ENCODE peak calls at places on chromosome 9, in seven cellular contexts. M is neural progenitor cell, D is IMR-90, V is OCI-LY7, E is H9, W is H1, K is mammary epithelial cell. P is an unnamed sample.
A peak's percentile ranks its signal among the peaks of the same experiment; 100 is the strongest.

GRCh38 chr9:94603259-94603776 is 9.7 kb upstream of the FBP2 start:
- DNase-seq in M (peak; percentile 88), D (peak; percentile 61), V (peak; percentile 84), E (peak; percentile 91), W (peak; percentile 64), K (peak; percentile 70), P (peak; percentile 45)

GRCh38 chr9:20364954-20365353 is 257.3 kb downstream of the MLLT3 start:
- DNase-seq in M (peak; percentile 32), D (no peak), V (no peak), E (no peak), W (no peak), K (no peak), P (no peak)

GRCh38 chr9:112971415-112971814 is 40.6 kb downstream of the ZNF883 start:
- DNase-seq in M (peak; percentile 54), D (peak; percentile 1), V (peak; percentile 39), E (peak; percentile 57), W (peak; percentile 3), K (peak; percentile 11), P (peak; percentile 13)

GRCh38 chr9:93974151-93974550 is 19.0 kb upstream of the BARX1 start:
- DNase-seq in M (no peak), D (no peak), V (no peak), E (no peak), W (no peak), K (no peak), P (no peak)

GRCh38 chr9:32550046-32550608 is 2.0 kb upstream of the SMIM27 start:
- DNase-seq in M (peak; percentile 33), D (peak; percentile 53), V (peak; percentile 9), E (no peak), W (no peak), K (peak; percentile 22), P (no peak)

GRCh38 chr9:107809859-107810492 is 320.4 kb upstream of the KLF4 start:
- DNase-seq in M (no peak), D (peak; percentile 68), V (no peak), E (no peak), W (no peak), K (peak; percentile 88), P (peak; percentile 10)

GRCh38 chr9:96674914-96675538 is 19.9 kb upstream of the PRXL2C start:
- DNase-seq in M (no peak), D (peak; percentile 77), V (no peak), E (no peak), W (no peak), K (peak; percentile 91), P (peak; percentile 20)

GRCh38 chr9:73370053-73370452 is 218.4 kb downstream of the ANXA1 start:
- DNase-seq in M (no peak), D (no peak), V (no peak), E (no peak), W (no peak), K (peak; percentile 47), P (no peak)

GRCh38 chr9:93108301-93109041 is 12.5 kb downstream of the CARD19 start:
- DNase-seq in M (no peak), D (no peak), V (peak; percentile 29), E (no peak), W (no peak), K (no peak), P (no peak)

GRCh38 chr9:73183917-73184861 is 32.5 kb downstream of the ANXA1 start:
- DNase-seq in M (peak; percentile 32), D (peak; percentile 65), V (peak; percentile 52), E (no peak), W (no peak), K (no peak), P (no peak)

GRCh38 chr9:97536480-97536879 is 35.0 kb downstream of the TMOD1 start:
- DNase-seq in M (no peak), D (no peak), V (no peak), E (no peak), W (no peak), K (no peak), P (no peak)

GRCh38 chr9:20144255-20144654 is 355.4 kb upstream of the SLC24A2 start:
- DNase-seq in M (peak; percentile 7), D (no peak), V (no peak), E (no peak), W (no peak), K (no peak), P (no peak)

GRCh38 chr9:109640232-109641078 is 139.5 kb upstream of the PALM2AKAP2 start:
- DNase-seq in M (peak; percentile 90), D (peak; percentile 22), V (no peak), E (peak; percentile 62), W (no peak), K (peak; percentile 65), P (peak; percentile 81)

GRCh38 chr9:1709347-1709746 is 305.8 kb upstream of the SMARCA2 start:
- DNase-seq in M (peak; percentile 7), D (no peak), V (peak; percentile 11), E (no peak), W (no peak), K (no peak), P (no peak)

GRCh38 chr9:105444130-105444529 is 3.7 kb upstream of the FSD1L start:
- DNase-seq in M (no peak), D (peak; percentile 76), V (no peak), E (no peak), W (no peak), K (peak; percentile 61), P (no peak)

GRCh38 chr9:86549920-86550319 is 195.7 kb upstream of the TUT7 start:
- DNase-seq in M (no peak), D (no peak), V (no peak), E (no peak), W (no peak), K (no peak), P (no peak)

GRCh38 chr9:105047652-105048031 is 119.7 kb upstream of the ABCA1 start:
- DNase-seq in M (no peak), D (peak; percentile 28), V (no peak), E (no peak), W (no peak), K (peak; percentile 36), P (no peak)

GRCh38 chr9:114302727-114303126 is 20.2 kb upstream of the ORM1 start:
- DNase-seq in M (no peak), D (no peak), V (no peak), E (no peak), W (no peak), K (no peak), P (no peak)

GRCh38 chr9:134942421-134943119 is 24.9 kb upstream of the FCN1 start:
- DNase-seq in M (no peak), D (no peak), V (no peak), E (no peak), W (no peak), K (peak; percentile 11), P (no peak)

GRCh38 chr9:130521715-130522114 is 57.7 kb upstream of the FUBP3 start:
- DNase-seq in M (no peak), D (no peak), V (no peak), E (no peak), W (no peak), K (no peak), P (no peak)

GRCh38 chr9:27548055-27548741 is 18.6 kb upstream of the MOB3B start:
- DNase-seq in M (peak; percentile 62), D (peak; percentile 51), V (peak; percentile 18), E (no peak), W (no peak), K (peak; percentile 35), P (no peak)

DNA sequence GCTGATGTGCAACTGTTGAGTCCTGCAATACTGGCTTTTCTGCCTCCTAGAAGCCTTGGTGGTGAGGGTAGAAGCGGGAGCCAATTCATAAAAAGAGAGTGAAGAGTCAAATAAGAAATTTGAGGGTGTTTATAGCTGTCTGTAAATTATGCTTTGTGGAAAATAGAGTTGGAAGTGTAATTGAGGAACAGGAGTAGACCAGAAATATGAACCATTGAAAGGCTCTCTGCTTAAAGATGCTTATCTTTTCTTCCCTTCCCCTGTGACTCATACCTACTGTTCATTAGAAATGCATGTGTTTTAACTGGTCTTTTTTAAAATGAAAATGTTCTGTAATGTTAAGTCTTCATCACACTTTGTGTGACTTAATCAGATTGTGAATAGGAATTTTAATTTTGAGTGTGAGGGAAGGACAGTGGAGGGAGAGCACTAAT is 80.2 kb downstream of the ZCCHC7 start:
- DNase-seq in M (no peak), D (peak; percentile 70), V (no peak), E (no peak), W (no peak), K (peak; percentile 74), P (no peak)
- H3K4me1 ChIP-seq in M (peaks cover 57% of the 10 kb centered on the region), D (peaks cover 5% of the 10 kb centered on the region), V (peaks cover 82% of the 10 kb centered on the region), E (peaks cover 9% of the 10 kb centered on the region), W (peaks cover 2% of the 10 kb centered on the region), K (peaks cover 26% of the 10 kb centered on the region), P (peaks cover 12% of the 10 kb centered on the region)

GRCh38 chr9:88418025-88418424 is 29.8 kb downstream of the SPIN1 start:
- DNase-seq in M (no peak), D (no peak), V (no peak), E (peak; percentile 79), W (peak; percentile 19), K (no peak), P (no peak)

GRCh38 chr9:88420227-88420626 is 32.0 kb downstream of the SPIN1 start:
- DNase-seq in M (no peak), D (no peak), V (no peak), E (no peak), W (no peak), K (no peak), P (no peak)

GRCh38 chr9:88411471-88411870 is 23.2 kb downstream of the SPIN1 start:
- DNase-seq in M (no peak), D (no peak), V (no peak), E (no peak), W (no peak), K (no peak), P (no peak)

GRCh38 chr9:88418715-88419540 is 30.7 kb downstream of the SPIN1 start:
- DNase-seq in M (no peak), D (no peak), V (no peak), E (peak; percentile 68), W (no peak), K (peak; percentile 76), P (no peak)

DNA sequence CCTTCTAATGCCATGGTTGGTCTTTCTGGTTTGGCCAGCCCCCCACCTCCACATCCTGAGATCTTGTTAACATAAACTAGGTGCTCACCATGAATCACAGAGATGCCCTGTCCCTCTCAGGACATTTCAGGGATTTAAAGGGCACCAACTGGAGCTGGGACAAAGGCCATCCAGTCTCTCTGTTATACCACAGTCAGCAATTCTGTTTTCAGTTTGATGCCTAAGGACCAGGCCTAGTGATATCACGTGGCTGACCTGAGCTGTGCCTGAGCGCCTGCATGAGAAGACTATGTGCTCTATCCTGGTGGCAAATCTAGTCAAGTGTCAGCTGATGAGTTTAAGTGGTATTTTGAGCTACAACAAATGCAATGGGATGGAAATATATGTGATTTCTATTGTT is 26.1 kb downstream of the SPIN1 start:
- DNase-seq in M (no peak), D (no peak), V (no peak), E (no peak), W (no peak), K (no peak), P (no peak)
- H4K20me1 ChIP-seq in M (peaks cover 30% of the 10 kb centered on the region), D (peaks cover 22% of the 10 kb centered on the region), V (no peaks in the 10 kb centered on the region), E (no peaks in the 10 kb centered on the region), W (no peaks in the 10 kb centered on the region), K (no peaks in the 10 kb centered on the region), P (no peaks in the 10 kb centered on the region)

GRCh38 chr9:126615251-126615790 is 1.6 kb downstream of the LMX1B start:
- DNase-seq in M (peak; percentile 55), D (peak; percentile 4), V (no peak), E (peak; percentile 72), W (no peak), K (peak; percentile 70), P (no peak)
- H3K4me1 ChIP-seq in M (peaks cover 60% of the 10 kb centered on the region), D (no peaks in the 10 kb centered on the region), V (no peaks in the 10 kb centered on the region), E (peaks cover 3% of the 10 kb centered on the region), W (peaks cover 49% of the 10 kb centered on the region), K (peaks cover 45% of the 10 kb centered on the region), P (no peaks in the 10 kb centered on the region)

DNA sequence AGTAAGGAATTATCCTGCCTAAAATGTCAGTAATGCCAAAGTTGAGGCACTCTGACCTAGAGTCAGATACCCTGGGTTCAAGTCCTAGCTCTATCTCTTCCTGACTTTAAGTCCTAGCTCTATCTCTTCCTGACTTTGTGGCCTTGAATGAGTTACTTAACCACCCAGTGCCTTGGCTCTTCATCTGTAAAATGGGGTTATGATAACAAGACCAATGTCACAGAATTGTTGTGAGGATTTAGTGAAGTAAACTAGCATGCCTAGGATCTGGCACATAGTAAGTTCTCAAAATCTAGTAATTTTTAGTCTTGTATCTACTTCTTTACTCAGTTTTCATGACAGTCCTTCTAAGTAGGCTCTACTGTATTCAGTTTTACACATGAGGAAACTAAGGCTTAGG is 2.0 kb downstream of the TRIM32 start:
- DNase-seq in M (no peak), D (no peak), V (no peak), E (no peak), W (no peak), K (no peak), P (no peak)
- H4K20me1 ChIP-seq in M (peaks cover 7% of the 10 kb centered on the region), D (peaks cover 53% of the 10 kb centered on the region), V (no peaks in the 10 kb centered on the region), E (no peaks in the 10 kb centered on the region), W (peaks cover 2% of the 10 kb centered on the region), K (no peaks in the 10 kb centered on the region), P (no peaks in the 10 kb centered on the region)

P was measured in PC-9.